ENCODE peak calls at places on chromosomes 3 and 15, in nine cellular contexts. One of them, this sample, is unnamed.

GRCh38 chr15:33138000-33138399 is 56.5 kb downstream of the FMN1 start:
- DNase-seq in RCC 7860: no peak
- DNase-seq in aorta: no peak
- DNase-seq in IMR-90: peak
- DNase-seq in activated gamma-delta T cell treated with Interleukin-2 at 50 U/mL for 16 hours: no peak
- DNase-seq in Caki2: no peak
- DNase-seq in Peyer's patch: no peak
- DNase-seq in HEK293T: no peak
- DNase-seq in mucosa of gallbladder: no peak
- DNase-seq in this sample: no peak

GRCh38 chr3:81929697-81930096 is 168.3 kb upstream of the GBE1 start:
- DNase-seq in RCC 7860: no peak
- DNase-seq in aorta: no peak
- DNase-seq in IMR-90: no peak
- DNase-seq in activated gamma-delta T cell treated with Interleukin-2 at 50 U/mL for 16 hours: no peak
- DNase-seq in Caki2: no peak
- DNase-seq in Peyer's patch: no peak
- DNase-seq in HEK293T: no peak
- DNase-seq in mucosa of gallbladder: no peak
- DNase-seq in this sample: no peak

GRCh38 chr3:193882091-193882490 is 253.9 kb upstream of the HES1 start:
- DNase-seq in RCC 7860: no peak
- DNase-seq in aorta: no peak
- DNase-seq in IMR-90: no peak
- DNase-seq in activated gamma-delta T cell treated with Interleukin-2 at 50 U/mL for 16 hours: no peak
- DNase-seq in Caki2: no peak
- DNase-seq in Peyer's patch: no peak
- DNase-seq in HEK293T: no peak
- DNase-seq in mucosa of gallbladder: no peak
- DNase-seq in this sample: no peak

GRCh38 chr15:38555686-38556334 is 8.8 kb downstream of the RASGRP1 start:
- DNase-seq in RCC 7860: peak
- DNase-seq in aorta: no peak
- DNase-seq in IMR-90: peak
- DNase-seq in activated gamma-delta T cell treated with Interleukin-2 at 50 U/mL for 16 hours: no peak
- DNase-seq in Caki2: peak
- DNase-seq in Peyer's patch: no peak
- DNase-seq in HEK293T: no peak
- DNase-seq in mucosa of gallbladder: no peak
- DNase-seq in this sample: no peak

GRCh38 chr3:188979236-188979635 is 192.5 kb upstream of the TPRG1 start:
- DNase-seq in RCC 7860: no peak
- DNase-seq in aorta: no peak
- DNase-seq in IMR-90: no peak
- DNase-seq in activated gamma-delta T cell treated with Interleukin-2 at 50 U/mL for 16 hours: no peak
- DNase-seq in Caki2: no peak
- DNase-seq in Peyer's patch: no peak
- DNase-seq in HEK293T: no peak
- DNase-seq in mucosa of gallbladder: no peak
- DNase-seq in this sample: no peak

GRCh38 chr3:45330500-45331295 is 57.7 kb upstream of the LARS2 start:
- DNase-seq in RCC 7860: no peak
- DNase-seq in aorta: no peak
- DNase-seq in IMR-90: no peak
- DNase-seq in activated gamma-delta T cell treated with Interleukin-2 at 50 U/mL for 16 hours: no peak
- DNase-seq in Caki2: no peak
- DNase-seq in Peyer's patch: no peak
- DNase-seq in HEK293T: no peak
- DNase-seq in mucosa of gallbladder: no peak
- DNase-seq in this sample: no peak

GRCh38 chr3:80643421-80643820 is 875.6 kb upstream of the ROBO1 start:
- DNase-seq in RCC 7860: no peak
- DNase-seq in aorta: no peak
- DNase-seq in IMR-90: no peak
- DNase-seq in activated gamma-delta T cell treated with Interleukin-2 at 50 U/mL for 16 hours: no peak
- DNase-seq in Caki2: no peak
- DNase-seq in Peyer's patch: no peak
- DNase-seq in HEK293T: no peak
- DNase-seq in mucosa of gallbladder: no peak
- DNase-seq in this sample: no peak

GRCh38 chr3:137012097-137012501 is 54.3 kb downstream of the IL20RB start:
- DNase-seq in RCC 7860: no peak
- DNase-seq in aorta: no peak
- DNase-seq in IMR-90: peak
- DNase-seq in activated gamma-delta T cell treated with Interleukin-2 at 50 U/mL for 16 hours: no peak
- DNase-seq in Caki2: no peak
- DNase-seq in Peyer's patch: no peak
- DNase-seq in HEK293T: no peak
- DNase-seq in mucosa of gallbladder: no peak
- DNase-seq in this sample: no peak

GRCh38 chr3:60555704-60556340 is 695.4 kb downstream of the FHIT start:
- DNase-seq in RCC 7860: no peak
- DNase-seq in aorta: no peak
- DNase-seq in IMR-90: peak
- DNase-seq in activated gamma-delta T cell treated with Interleukin-2 at 50 U/mL for 16 hours: no peak
- DNase-seq in Caki2: peak
- DNase-seq in Peyer's patch: no peak
- DNase-seq in HEK293T: no peak
- DNase-seq in mucosa of gallbladder: no peak
- DNase-seq in this sample: no peak

GRCh38 chr15:69324031-69324430 is 25.3 kb downstream of the PAQR5 start:
- DNase-seq in RCC 7860: no peak
- DNase-seq in aorta: no peak
- DNase-seq in IMR-90: no peak
- DNase-seq in activated gamma-delta T cell treated with Interleukin-2 at 50 U/mL for 16 hours: no peak
- DNase-seq in Caki2: no peak
- DNase-seq in Peyer's patch: no peak
- DNase-seq in HEK293T: no peak
- DNase-seq in mucosa of gallbladder: peak
- DNase-seq in this sample: no peak

GRCh38 chr3:57927166-57927565 is 81.1 kb upstream of the FLNB start:
- DNase-seq in RCC 7860: no peak
- DNase-seq in aorta: no peak
- DNase-seq in IMR-90: no peak
- DNase-seq in activated gamma-delta T cell treated with Interleukin-2 at 50 U/mL for 16 hours: no peak
- DNase-seq in Caki2: no peak
- DNase-seq in Peyer's patch: no peak
- DNase-seq in HEK293T: no peak
- DNase-seq in mucosa of gallbladder: no peak
- DNase-seq in this sample: no peak

This sample was measured in type B pancreatic cell.